ENCODE peak calls at places on chromosomes 13 and 19, in six cellular contexts. H is GOT3; I is stimulated activated CD4-positive, alpha-beta T cell treated with anti-CD3 and anti-CD28 coated beads, TNF-alpha, amount 100 ng/mL, for 24 hours; X is foreskin keratinocyte; T is memory B cell; S is non-pigmented ciliary epithelial cell. M is an unnamed sample.

GRCh38 chr19:535017-535835 is 3.7 kb downstream of the CDC34 start:
- DNase-seq in H (no peak), I (no peak), X (no peak), T (no peak), S (no peak), M (peak)

GRCh38 chr19:19403373-19403901 is 2.0 kb upstream of the GATAD2A start:
- DNase-seq in H (no peak), I (no peak), X (peak), T (no peak), S (no peak), M (peak)

GRCh38 chr13:51501592-51502205 is 48.9 kb upstream of the INTS6 start:
- DNase-seq in H (no peak), I (no peak), X (peak), T (no peak), S (no peak), M (peak)

GRCh38 chr13:44273991-44274810 is 99.4 kb upstream of the SERP2 start:
- DNase-seq in H (no peak), I (no peak), X (peak), T (peak), S (no peak), M (peak)

GRCh38 chr13:41327994-41328778 is 17.1 kb downstream of the NAA16 start:
- DNase-seq in H (no peak), I (no peak), X (no peak), T (no peak), S (no peak), M (peak)

GRCh38 chr19:54319049-54319448 is 6.1 kb upstream of the LILRA5 start:
- DNase-seq in H (no peak), I (no peak), X (no peak), T (peak), S (no peak), M (no peak)

GRCh38 chr19:10981496-10981895 is 20.7 kb downstream of the SMARCA4 start:
- DNase-seq in H (no peak), I (no peak), X (no peak), T (no peak), S (no peak), M (peak)

GRCh38 chr13:92896842-92897241 is 329.8 kb upstream of the GPC6 start:
- DNase-seq in H (no peak), I (no peak), X (peak), T (no peak), S (no peak), M (peak)

GRCh38 chr19:58571575-58571947 is 1.6 kb downstream of the MZF1 start:
- DNase-seq in H (no peak), I (no peak), X (no peak), T (no peak), S (no peak), M (no peak)

GRCh38 chr13:75660694-75661093 is 24.6 kb downstream of the LMO7 start:
- DNase-seq in H (no peak), I (no peak), X (no peak), T (no peak), S (no peak), M (no peak)

GRCh38 chr13:53198699-53199098 is 170.1 kb downstream of the OLFM4 start:
- DNase-seq in H (no peak), I (no peak), X (no peak), T (no peak), S (no peak), M (no peak)

GRCh38 chr13:45691251-45691650 is 10.9 kb upstream of the CBY2 start:
- DNase-seq in H (no peak), I (no peak), X (peak), T (no peak), S (no peak), M (no peak)

GRCh38 chr19:19538767-19539166 is 702 bp downstream of the CILP2 start:
- DNase-seq in H (no peak), I (no peak), X (no peak), T (no peak), S (no peak), M (no peak)

GRCh38 chr19:27774827-27775226 is 1438.1 kb downstream of the UQCRFS1 start:
- DNase-seq in H (no peak), I (no peak), X (no peak), T (peak), S (no peak), M (no peak)

M was measured in iris pigment epithelial cell.